ENCODE peak calls at places on chromosome 14, in four cellular contexts. D, P, V and O are unnamed samples.

GRCh38 chr14:24741871-24742270 is 107.9 kb upstream of the GZMB start:
- DNase-seq in P (no peak), D (no peak), V (no peak), O (no peak)

GRCh38 chr14:68376067-68376810 is 416.6 kb downstream of the ZFP36L1 start:
- DNase-seq in D (no peak), V (no peak), P (no peak), O (no peak)

GRCh38 chr14:61953602-61954001 is 191.4 kb downstream of the SNAPC1 start:
- DNase-seq in V (no peak), P (no peak), D (no peak), O (no peak)

GRCh38 chr14:80037349-80037748 is 174.0 kb downstream of the DIO2 start:
- DNase-seq in D (no peak), P (no peak), V (no peak), O (no peak)

GRCh38 chr14:70754989-70755388 is 54.3 kb downstream of the MAP3K9 start:
- DNase-seq in D (peak; percentile 41), P (no peak), V (no peak), O (no peak)

GRCh38 chr14:102592969-102593840 is 756 bp downstream of the RCOR1 start:
- DNase-seq in D (no peak), P (no peak), V (no peak), O (no peak)

GRCh38 chr14:52649511-52649910 is 45.8 kb downstream of the ERO1A start:
- DNase-seq in P (no peak), V (no peak), D (no peak), O (no peak)

GRCh38 chr14:101060171-101060601 is 156.7 kb upstream of the RTL1 start:
- DNase-seq in V (no peak), D (no peak), P (no peak), O (no peak)

GRCh38 chr14:23174785-23175184 is 8.7 kb downstream of the SLC7A8 start:
- DNase-seq in P (no peak), V (no peak), D (no peak), O (no peak)

GRCh38 chr14:24064856-24065255 is 6.5 kb upstream of the CPNE6 start:
- DNase-seq in P (no peak), D (no peak), V (no peak), O (no peak)

GRCh38 chr14:37061697-37062096 is 110.7 kb downstream of the SLC25A21 start:
- DNase-seq in D (no peak), V (no peak), P (no peak), O (no peak)

GRCh38 chr14:76352639-76353281 is 23.2 kb upstream of the ESRRB start:
- DNase-seq in D (peak; percentile 43), P (peak; percentile 4), V (peak; percentile 36), O (peak; percentile 39)

GRCh38 chr14:50726372-50727107 is 58.4 kb upstream of the SAV1 start:
- DNase-seq in V (no peak), D (no peak), P (no peak), O (no peak)

GRCh38 chr14:101917413-101918124 is 46.8 kb upstream of the DYNC1H1 start:
- DNase-seq in D (no peak), V (no peak), P (no peak), O (no peak)

GRCh38 chr14:60349663-60350365 is 100.8 kb downstream of the PPM1A start:
- DNase-seq in D (peak; percentile 21), P (no peak), V (no peak), O (peak; percentile 13)

GRCh38 chr14:95442016-95442632 is 74.3 kb downstream of the SYNE3 start:
- DNase-seq in V (no peak), D (no peak), P (no peak), O (no peak)

GRCh38 chr14:91290986-91291385 is 46.5 kb upstream of the GPR68 start:
- DNase-seq in V (no peak), D (no peak), P (no peak), O (no peak)

GRCh38 chr14:100712490-100712889 is 14.2 kb upstream of the DLK1 start:
- DNase-seq in P (no peak), D (no peak), V (no peak), O (no peak)

GRCh38 chr14:96568646-96569045 is 66.5 kb downstream of the PAPOLA start:
- DNase-seq in V (no peak), P (no peak), D (no peak), O (no peak)

GRCh38 chr14:69651653-69652052 is 40.3 kb downstream of the SUSD6 start:
- DNase-seq in D (no peak), P (no peak), V (no peak), O (no peak)
- H3K9ac ChIP-seq in D (no peak overlapping the region), P (peak overlapping the region; percentile 34), V (no peak overlapping the region), O (no peak overlapping the region)

GRCh38 chr14:65286443-65286842 is 126.1 kb upstream of the FUT8 start:
- DNase-seq in P (no peak), V (no peak), D (peak; percentile 44), O (no peak)
- TF ChIP-seq SUZ12 in P (no peak), V (no peak), D (no peak), O (no peak)

GRCh38 chr14:104929268-104930230 is 4.9 kb downstream of the PLD4 start:
- DNase-seq in D (no peak), P (no peak), V (no peak), O (no peak)
- H3K4me1 ChIP-seq in D (no peaks in the 10 kb centered on the region), P (peaks cover 30% of the 10 kb centered on the region), V (peaks cover 16% of the 10 kb centered on the region), O (peaks cover 17% of the 10 kb centered on the region)

GRCh38 chr14:103762547-103762946 is 46.9 kb downstream of the ZFYVE21 start:
- DNase-seq in P (no peak), D (no peak), V (no peak), O (no peak)

GRCh38 chr14:103762011-103762410 is 46.4 kb downstream of the ZFYVE21 start:
- DNase-seq in V (no peak), D (no peak), P (no peak), O (no peak)

GRCh38 chr14:103765526-103765925 is 49.9 kb downstream of the ZFYVE21 start:
- DNase-seq in D (no peak), P (no peak), V (no peak), O (no peak)

GRCh38 chr14:103767306-103767894 is 51.8 kb downstream of the ZFYVE21 start:
- DNase-seq in D (no peak), P (no peak), V (no peak), O (no peak)

GRCh38 chr14:103763730-103764488 is 48.3 kb downstream of the ZFYVE21 start:
- DNase-seq in V (no peak), P (peak; percentile 25), D (no peak), O (no peak)
- H3K9ac ChIP-seq in V (no peak overlapping the region), P (no peak overlapping the region), D (no peak overlapping the region), O (no peak overlapping the region)